ENCODE peak calls at places on chromosomes 3 and 15, in seven cellular contexts. G is endothelial cell of umbilical vein, O is astrocyte, D is neural progenitor cell, H is lower lobe of right lung, E is mammary epithelial cell, Q is cardiac muscle cell. R is an unnamed sample.

GRCh38 chr15:62404194-62404985 is 239.3 kb upstream of the C2CD4B start:
- DNase-seq in G (no peak), O (no peak), D (no peak), H (no peak), E (no peak), Q (no peak), R (no peak)

GRCh38 chr15:57462391-57462790 is 86.1 kb downstream of the CGNL1 start:
- DNase-seq in G (peak; percentile 52), O (no peak), D (no peak), H (no peak), E (peak; percentile 16), Q (peak; percentile 42), R (no peak)

GRCh38 chr3:112377418-112378071 is 44.6 kb downstream of the CD200 start:
- DNase-seq in G (no peak), O (peak; percentile 9), D (no peak), H (no peak), E (no peak), Q (peak; percentile 80), R (no peak)

GRCh38 chr3:7876741-7877297 is 624.8 kb upstream of the LMCD1 start:
- DNase-seq in G (peak; percentile 92), O (peak; percentile 50), D (no peak), H (no peak), E (no peak), Q (peak; percentile 8), R (peak; percentile 28)

GRCh38 chr3:152402698-152403456 is 134.1 kb downstream of the MBNL1 start:
- DNase-seq in G (no peak), O (peak; percentile 78), D (no peak), H (no peak), E (no peak), Q (no peak), R (no peak)

GRCh38 chr3:50495609-50496423 is 7.6 kb downstream of the CACNA2D2 start:
- DNase-seq in G (no peak), O (no peak), D (no peak), H (no peak), E (no peak), Q (no peak), R (no peak)

GRCh38 chr3:57556459-57557087 is 499 bp downstream of the PDE12 start:
- DNase-seq in G (no peak), O (peak; percentile 26), D (no peak), H (peak; percentile 57), E (no peak), Q (peak; percentile 43), R (no peak)

GRCh38 chr3:196322-197153 is at the start of gene CHL1:
- DNase-seq in G (no peak), O (no peak), D (peak; percentile 72), H (peak; percentile 45), E (no peak), Q (no peak), R (no peak)

GRCh38 chr3:184354121-184354728 is 7.2 kb downstream of the CLCN2 start:
- DNase-seq in G (peak; percentile 37), O (no peak), D (peak; percentile 69), H (peak; percentile 69), E (no peak), Q (peak; percentile 50), R (no peak)

GRCh38 chr3:52455283-52456168 is at the start of gene NISCH:
- DNase-seq in G (peak; percentile 78), O (peak; percentile 22), D (peak; percentile 94), H (peak; percentile 94), E (peak; percentile 67), Q (peak; percentile 79), R (no peak)

GRCh38 chr3:72571052-72571451 is 277.2 kb downstream of the SHQ1 start:
- DNase-seq in G (no peak), O (no peak), D (no peak), H (no peak), E (no peak), Q (no peak), R (no peak)

GRCh38 chr3:5202267-5202666 is 14.8 kb downstream of the EDEM1 start:
- DNase-seq in G (no peak), O (no peak), D (no peak), H (no peak), E (no peak), Q (peak; percentile 35), R (no peak)

GRCh38 chr3:193693774-193694173 is 100.8 kb downstream of the OPA1 start:
- DNase-seq in G (no peak), O (no peak), D (no peak), H (no peak), E (no peak), Q (no peak), R (no peak)

GRCh38 chr3:124079912-124080276 is 88.0 kb upstream of the ROPN1 start:
- DNase-seq in G (no peak), O (no peak), D (no peak), H (no peak), E (no peak), Q (no peak), R (no peak)

GRCh38 chr3:134313839-134314587 is 60.2 kb downstream of the AMOTL2 start:
- DNase-seq in G (peak; percentile 24), O (no peak), D (no peak), H (no peak), E (no peak), Q (no peak), R (peak; percentile 75)

GRCh38 chr3:46393554-46394434 is 13.1 kb downstream of the CCR5AS start:
- DNase-seq in G (no peak), O (no peak), D (no peak), H (peak; percentile 56), E (peak; percentile 30), Q (peak; percentile 62), R (no peak)

GRCh38 chr3:70771426-70772147 is 459.1 kb upstream of the MDFIC2 start:
- DNase-seq in G (peak; percentile 55), O (peak; percentile 34), D (no peak), H (no peak), E (peak; percentile 67), Q (no peak), R (peak; percentile 54)

GRCh38 chr3:111069974-111070751 is 1.5 kb upstream of the NECTIN3 start:
- DNase-seq in G (no peak), O (peak; percentile 4), D (peak; percentile 32), H (no peak), E (no peak), Q (peak; percentile 18), R (peak; percentile 2)

GRCh38 chr3:20194793-20195460 is 8.9 kb upstream of the SGO1 start:
- DNase-seq in G (no peak), O (peak; percentile 36), D (no peak), H (no peak), E (no peak), Q (no peak), R (no peak)

GRCh38 chr15:41992803-41993190 is 20.4 kb upstream of the EHD4 start:
- DNase-seq in G (no peak), O (no peak), D (no peak), H (no peak), E (no peak), Q (no peak), R (no peak)

GRCh38 chr3:37243811-37244748 is 69.7 kb upstream of the LRRFIP2 start:
- DNase-seq in G (peak; percentile 76), O (peak; percentile 74), D (peak; percentile 89), H (peak; percentile 88), E (peak; percentile 84), Q (peak; percentile 73), R (peak; percentile 36)

GRCh38 chr3:106908181-106908938 is 468.9 kb upstream of the CCDC54 start:
- DNase-seq in G (no peak), O (no peak), D (no peak), H (no peak), E (no peak), Q (no peak), R (no peak)

GRCh38 chr15:43376017-43376705 is 5.3 kb downstream of the TUBGCP4 start:
- DNase-seq in G (peak; percentile 21), O (no peak), D (peak; percentile 69), H (no peak), E (peak; percentile 24), Q (peak; percentile 37), R (peak; percentile 14)

GRCh38 chr3:134201201-134202130 is 49.2 kb downstream of the RYK start:
- DNase-seq in G (peak; percentile 15), O (peak; percentile 95), D (no peak), H (no peak), E (peak; percentile 96), Q (peak; percentile 68), R (peak; percentile 91)

GRCh38 chr3:24483873-24484272 is 10.8 kb downstream of the THRB start:
- DNase-seq in G (no peak), O (no peak), D (no peak), H (peak; percentile 49), E (no peak), Q (no peak), R (no peak)
- H3K4me1 ChIP-seq in G (no peaks in the 10 kb centered on the region), O (no peaks in the 10 kb centered on the region), D (peaks cover 5% of the 10 kb centered on the region), H (no peaks in the 10 kb centered on the region), E (peaks cover 52% of the 10 kb centered on the region), Q (no peaks in the 10 kb centered on the region), R (peaks cover 11% of the 10 kb centered on the region)

GRCh38 chr15:100897201-100897872 is 17.7 kb downstream of the ALDH1A3 start:
- DNase-seq in G (no peak), O (no peak), D (no peak), H (no peak), E (no peak), Q (no peak), R (no peak)
- TF ChIP-seq CTCF in G (no peak), O (no peak), D (no peak), H (no peak), E (no peak), Q (no peak), R (no peak)

GRCh38 chr3:13879102-13879945 is 547 bp downstream of the WNT7A start:
- DNase-seq in G (no peak), O (no peak), D (peak; percentile 60), H (no peak), E (peak; percentile 68), Q (no peak), R (peak; percentile 44)
- H3K27me3 ChIP-seq in G (peaks cover 41% of the 10 kb centered on the region), O (peaks cover 69% of the 10 kb centered on the region), D (peaks cover 100% of the 10 kb centered on the region), H (peaks cover 72% of the 10 kb centered on the region), E (no peaks in the 10 kb centered on the region), Q (peaks cover 100% of the 10 kb centered on the region), R (peaks cover 3% of the 10 kb centered on the region)

DNA sequence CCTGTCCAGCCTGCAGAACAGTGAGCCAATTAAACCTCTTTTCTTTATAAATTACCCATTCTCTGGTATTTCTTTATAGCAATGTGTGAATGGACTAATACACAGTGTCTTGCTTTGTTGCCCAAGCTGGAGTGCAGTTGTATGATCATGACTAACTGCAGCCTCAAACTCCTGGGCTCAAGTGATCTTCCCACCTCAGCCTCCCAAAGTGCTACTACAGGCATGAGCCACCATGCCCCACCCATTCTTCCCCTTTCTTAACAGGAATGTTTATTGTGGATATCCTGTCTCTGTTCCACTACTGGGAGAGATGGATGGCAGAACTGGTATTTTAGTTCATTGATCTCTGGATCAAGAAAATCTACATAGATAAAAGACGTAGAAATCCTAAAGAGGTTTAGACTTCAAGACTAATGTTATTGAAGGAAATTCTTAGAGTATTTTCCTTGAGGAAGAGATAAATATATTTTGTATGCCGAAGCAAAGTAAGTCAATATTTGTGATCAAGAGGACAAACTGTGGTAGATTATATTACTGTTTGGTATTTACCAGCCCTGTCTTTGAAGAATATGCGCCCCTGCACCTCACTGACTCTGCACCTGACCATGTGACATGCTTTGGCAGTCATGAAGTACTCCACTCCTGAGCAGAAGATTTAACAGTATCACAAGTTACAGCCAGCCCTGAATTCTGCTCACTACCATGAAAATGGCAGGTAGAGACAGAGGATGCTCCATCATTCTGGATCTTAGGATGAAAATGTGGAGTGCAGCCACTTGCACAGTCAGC is 42.9 kb downstream of the UACA start:
- DNase-seq in G (no peak), O (no peak), D (no peak), H (no peak), E (no peak), Q (no peak), R (no peak)
- H3K4me1 ChIP-seq in G (peaks cover 28% of the 10 kb centered on the region), O (peaks cover 13% of the 10 kb centered on the region), D (no peaks in the 10 kb centered on the region), H (peaks cover 25% of the 10 kb centered on the region), E (peaks cover 5% of the 10 kb centered on the region), Q (peaks cover 12% of the 10 kb centered on the region), R (no peaks in the 10 kb centered on the region)